ENCODE peak calls at places on chromosomes 13 and 19, in nine cellular contexts. U is activated CD4-positive, alpha-beta T cell treated with anti-CD3 and anti-CD28 coated beads, Interleukin-2, amount 50 U/mL, for 48 hours; Z is stimulated activated naive CD8-positive, alpha-beta T cell treated with anti-CD3 and anti-CD28 coated beads, Interleukin-15, Interleukin-2, amounts not matched to agents 100 U/mL and 50 U/mL, for 24 hours; X is coronary artery; G is heart left ventricle; A is memory B cell; P is astrocyte of the spinal cord; S is activated T-cell treated with anti-CD3 and anti-CD28 coated beads, Interleukin-2, amount 50 U/mL, for 72 hours; T is Daoy. E is an unnamed sample.
A peak's percentile ranks its signal among the peaks of the same experiment; 100 is the strongest.

GRCh38 chr13:49649244-49649962 is 21.1 kb downstream of the ARL11 start:
- DNase-seq in U (no peak), S (no peak), T (no peak), G (no peak), Z (no peak), A (no peak), P (peak; percentile 53), X (no peak), E (no peak)

GRCh38 chr19:45767881-45768643 is 990 bp downstream of the SIX5 start:
- DNase-seq in T (peak; percentile 80), U (peak; percentile 40), X (no peak), Z (peak; percentile 58), G (peak; percentile 86), A (peak; percentile 50), S (peak; percentile 44), P (peak; percentile 73), E (no peak)

GRCh38 chr13:112806761-112807652 is 117.2 kb downstream of the ATP11A start:
- DNase-seq in U (no peak), S (no peak), Z (no peak), X (no peak), T (no peak), A (no peak), P (no peak), G (no peak), E (no peak)

GRCh38 chr19:8515317-8515716 is 1.4 kb upstream of the ZNF414 start:
- DNase-seq in P (no peak), U (peak; percentile 65), A (no peak), T (no peak), G (no peak), X (no peak), Z (peak; percentile 58), S (peak; percentile 55), E (no peak)

GRCh38 chr13:20828540-20829364 is 55.0 kb upstream of the EEF1AKMT1 start:
- DNase-seq in T (peak; percentile 31), S (peak; percentile 37), P (peak; percentile 70), U (peak; percentile 20), G (no peak), X (no peak), Z (peak; percentile 25), A (peak; percentile 35), E (no peak)

GRCh38 chr19:12867120-12868099 is 13.8 kb downstream of the DNASE2 start:
- DNase-seq in Z (peak; percentile 81), U (peak; percentile 73), T (peak; percentile 81), S (peak; percentile 80), X (no peak), G (peak; percentile 39), A (peak; percentile 81), P (peak; percentile 42), E (peak; percentile 87)

GRCh38 chr19:29687244-29687896 is 22.1 kb downstream of the PLEKHF1 start:
- DNase-seq in X (no peak), T (peak; percentile 92), U (peak; percentile 73), A (no peak), Z (peak; percentile 68), S (peak; percentile 70), G (no peak), P (peak; percentile 95), E (peak; percentile 92)

GRCh38 chr13:75906315-75906714 is 270.2 kb downstream of the LMO7 start:
- DNase-seq in Z (no peak), S (no peak), A (no peak), G (no peak), X (no peak), P (no peak), T (no peak), U (no peak), E (no peak)

GRCh38 chr19:55494172-55494761 is 6.0 kb downstream of the SSC5D start:
- DNase-seq in S (no peak), G (peak; percentile 78), T (peak; percentile 85), Z (no peak), U (no peak), P (peak; percentile 41), A (no peak), X (no peak), E (no peak)

E was measured in osteocyte.